ENCODE peak calls at places on chromosomes 6 and 20, in four cellular contexts. One of them, this sample, is unnamed.

GRCh38 chr6:138973481-138974140 is 14.4 kb downstream of the REPS1 start:
- DNase-seq in endodermal cell: no peak
- DNase-seq in AG04449: no peak
- DNase-seq in left ventricle myocardium inferior: no peak
- DNase-seq in this sample: peak

GRCh38 chr6:44053760-44054556 is 73.3 kb downstream of the MRPL14 start:
- DNase-seq in AG04449: no peak
- DNase-seq in left ventricle myocardium inferior: no peak
- DNase-seq in endodermal cell: peak
- DNase-seq in this sample: peak

GRCh38 chr6:135096403-135097130 is 41.9 kb upstream of the HBS1L start:
- DNase-seq in left ventricle myocardium inferior: no peak
- DNase-seq in AG04449: no peak
- DNase-seq in endodermal cell: no peak
- DNase-seq in this sample: no peak

GRCh38 chr6:140744648-140745320 is 1370.3 kb upstream of the CITED2 start:
- DNase-seq in AG04449: no peak
- DNase-seq in endodermal cell: no peak
- DNase-seq in left ventricle myocardium inferior: no peak
- DNase-seq in this sample: peak

GRCh38 chr6:108946695-108947094 is 98.5 kb downstream of the ARMC2 start:
- DNase-seq in endodermal cell: no peak
- DNase-seq in left ventricle myocardium inferior: no peak
- DNase-seq in AG04449: no peak
- DNase-seq in this sample: peak

GRCh38 chr6:137863126-137863996 is 3.7 kb upstream of the TNFAIP3 start:
- DNase-seq in AG04449: no peak
- DNase-seq in endodermal cell: no peak
- DNase-seq in left ventricle myocardium inferior: no peak
- DNase-seq in this sample: no peak

GRCh38 chr6:32622545-32623401 is 14.4 kb upstream of the HLA-DQA1 start:
- DNase-seq in AG04449: no peak
- DNase-seq in endodermal cell: peak
- DNase-seq in left ventricle myocardium inferior: no peak
- DNase-seq in this sample: peak

GRCh38 chr20:59004763-59005522 is 2.1 kb downstream of the CTSZ start:
- DNase-seq in left ventricle myocardium inferior: peak
- DNase-seq in AG04449: no peak
- DNase-seq in endodermal cell: peak
- DNase-seq in this sample: no peak

GRCh38 chr6:133248241-133249001 is 7.3 kb downstream of the EYA4 start:
- DNase-seq in AG04449: no peak
- DNase-seq in left ventricle myocardium inferior: no peak
- DNase-seq in endodermal cell: no peak
- DNase-seq in this sample: no peak

GRCh38 chr6:157239148-157239547 is 84.2 kb downstream of the TMEM242 start:
- DNase-seq in AG04449: no peak
- DNase-seq in left ventricle myocardium inferior: no peak
- DNase-seq in endodermal cell: no peak
- DNase-seq in this sample: no peak

GRCh38 chr6:80535914-80536565 is 429.6 kb downstream of the BCKDHB start:
- DNase-seq in left ventricle myocardium inferior: no peak
- DNase-seq in AG04449: no peak
- DNase-seq in endodermal cell: no peak
- DNase-seq in this sample: peak

GRCh38 chr6:2783188-2783957 is 18.2 kb downstream of the WRNIP1 start:
- DNase-seq in left ventricle myocardium inferior: no peak
- DNase-seq in endodermal cell: peak
- DNase-seq in AG04449: no peak
- DNase-seq in this sample: no peak

GRCh38 chr6:20141931-20142330 is 70.3 kb downstream of the MBOAT1 start:
- DNase-seq in AG04449: no peak
- DNase-seq in endodermal cell: no peak
- DNase-seq in left ventricle myocardium inferior: no peak
- DNase-seq in this sample: no peak

GRCh38 chr6:111469543-111469942 is 13.5 kb downstream of the REV3L start:
- DNase-seq in AG04449: no peak
- DNase-seq in endodermal cell: peak
- DNase-seq in left ventricle myocardium inferior: no peak
- DNase-seq in this sample: no peak

GRCh38 chr6:133817460-133818047 is 71.4 kb upstream of the TCF21 start:
- DNase-seq in AG04449: no peak
- DNase-seq in endodermal cell: peak
- DNase-seq in left ventricle myocardium inferior: no peak
- DNase-seq in this sample: no peak

GRCh38 chr6:45703041-45703739 is 312.5 kb downstream of the CLIC5 start:
- DNase-seq in AG04449: no peak
- DNase-seq in left ventricle myocardium inferior: no peak
- DNase-seq in endodermal cell: no peak
- DNase-seq in this sample: peak

GRCh38 chr6:501891-502601 is 110.5 kb downstream of the IRF4 start:
- DNase-seq in AG04449: no peak
- DNase-seq in endodermal cell: no peak
- DNase-seq in left ventricle myocardium inferior: no peak
- DNase-seq in this sample: no peak

GRCh38 chr6:14634072-14634471 is 516.5 kb downstream of the CD83 start:
- DNase-seq in left ventricle myocardium inferior: no peak
- DNase-seq in endodermal cell: no peak
- DNase-seq in AG04449: no peak
- DNase-seq in this sample: no peak

GRCh38 chr20:887137-887536 is 29.0 kb downstream of the ANGPT4 start:
- DNase-seq in left ventricle myocardium inferior: no peak
- DNase-seq in AG04449: no peak
- DNase-seq in endodermal cell: no peak
- DNase-seq in this sample: no peak

GRCh38 chr6:134878136-134878535 is 71.8 kb downstream of the ALDH8A1 start:
- DNase-seq in AG04449: no peak
- DNase-seq in endodermal cell: no peak
- DNase-seq in left ventricle myocardium inferior: no peak
- DNase-seq in this sample: peak

GRCh38 chr6:151284012-151284411 is 44.2 kb downstream of the AKAP12 start:
- DNase-seq in AG04449: no peak
- DNase-seq in left ventricle myocardium inferior: no peak
- DNase-seq in endodermal cell: no peak
- DNase-seq in this sample: no peak

GRCh38 chr6:90015883-90016282 is 121.6 kb downstream of the GJA10 start:
- DNase-seq in endodermal cell: no peak
- DNase-seq in AG04449: no peak
- DNase-seq in left ventricle myocardium inferior: no peak
- DNase-seq in this sample: no peak
- TF ChIP-seq CTCF in endodermal cell: no peak
- TF ChIP-seq CTCF in AG04449: no peak
- TF ChIP-seq CTCF in left ventricle myocardium inferior: no peak
- TF ChIP-seq CTCF in this sample: no peak

DNA sequence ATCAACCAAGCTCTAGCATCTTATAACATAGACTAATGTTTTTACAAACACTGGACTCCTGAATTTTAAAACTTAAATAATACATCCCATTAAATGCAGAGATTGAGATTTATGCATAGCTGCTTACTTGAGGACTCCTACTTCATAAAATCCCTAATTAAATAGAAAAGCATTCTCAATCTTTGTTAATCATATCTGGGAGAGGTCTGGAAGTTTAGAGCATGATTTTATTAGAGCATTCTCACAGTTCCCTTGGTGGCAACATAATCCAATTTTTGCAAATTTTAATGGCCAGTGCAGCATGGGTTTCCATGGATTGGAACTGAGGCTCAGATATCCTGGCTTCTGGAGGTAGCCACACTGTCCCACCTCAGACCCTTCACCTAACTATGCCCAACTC is 19.5 kb downstream of the BTBD3 start:
- DNase-seq in left ventricle myocardium inferior: no peak
- DNase-seq in AG04449: no peak
- DNase-seq in endodermal cell: no peak
- DNase-seq in this sample: no peak
- H3K4me3 ChIP-seq in left ventricle myocardium inferior: no peak
- H3K4me3 ChIP-seq in AG04449: no peak
- H3K4me3 ChIP-seq in endodermal cell: no peak
- H3K4me3 ChIP-seq in this sample: no peak

DNA sequence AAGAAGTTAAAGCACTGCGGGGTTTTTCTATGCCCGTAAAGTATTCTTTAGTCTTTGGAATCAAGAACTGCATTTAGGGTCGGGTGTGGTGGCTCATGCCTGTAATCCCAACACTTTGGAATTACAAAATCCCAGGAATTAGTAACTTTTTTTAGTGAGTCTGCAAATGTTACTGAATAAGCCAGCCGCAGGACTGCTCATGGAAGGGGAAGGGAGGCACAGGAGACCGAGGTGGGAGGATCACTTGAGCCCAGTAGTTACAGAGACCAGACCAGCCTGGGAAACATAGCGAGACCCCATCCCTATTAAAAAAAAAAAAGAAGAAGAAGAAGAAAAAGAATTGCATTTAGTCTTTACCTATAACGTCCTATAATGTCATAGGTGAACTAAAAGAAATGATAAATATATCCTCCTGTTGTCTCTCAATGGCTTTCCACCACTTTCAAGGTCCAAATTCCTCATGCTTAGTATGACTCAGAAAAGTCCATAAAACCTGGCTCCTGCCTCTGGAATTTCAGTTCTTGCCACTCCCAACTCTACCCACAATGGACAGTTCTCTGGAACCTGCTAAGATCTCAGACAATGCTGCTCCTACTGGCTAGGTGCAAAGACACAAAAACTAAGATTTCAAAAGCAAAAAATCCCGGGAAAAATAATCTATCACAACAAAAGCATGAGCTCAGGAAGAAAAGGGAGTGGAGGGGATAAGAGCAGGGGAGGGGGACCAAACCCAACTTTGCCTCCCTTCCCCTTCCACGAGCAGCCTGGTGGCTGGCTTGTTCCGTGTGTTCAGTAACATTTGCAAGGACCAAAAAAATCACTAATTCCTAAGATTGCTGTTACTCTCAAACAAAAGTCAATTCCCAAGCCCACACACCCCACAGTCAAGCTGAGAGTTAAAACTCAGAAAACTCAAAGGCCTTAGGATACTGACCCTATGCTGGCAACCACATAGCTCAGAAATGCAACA is 39.0 kb downstream of the B4GALT5 start:
- DNase-seq in left ventricle myocardium inferior: no peak
- DNase-seq in endodermal cell: no peak
- DNase-seq in AG04449: no peak
- DNase-seq in this sample: peak
- TF ChIP-seq CTCF in left ventricle myocardium inferior: no peak
- TF ChIP-seq CTCF in endodermal cell: no peak
- TF ChIP-seq CTCF in AG04449: no peak
- TF ChIP-seq CTCF in this sample: peak

GRCh38 chr6:78954740-78955139 is 87.4 kb downstream of the IRAK1BP1 start:
- DNase-seq in endodermal cell: no peak
- DNase-seq in left ventricle myocardium inferior: no peak
- DNase-seq in AG04449: no peak
- DNase-seq in this sample: no peak
- H3K4me3 ChIP-seq in endodermal cell: no peak
- H3K4me3 ChIP-seq in left ventricle myocardium inferior: no peak
- H3K4me3 ChIP-seq in AG04449: no peak
- H3K4me3 ChIP-seq in this sample: no peak

GRCh38 chr6:47767102-47767501 is 14.7 kb upstream of the OPN5 start:
- DNase-seq in left ventricle myocardium inferior: no peak
- DNase-seq in endodermal cell: no peak
- DNase-seq in AG04449: no peak
- DNase-seq in this sample: no peak

GRCh38 chr6:47766445-47766844 is 15.4 kb upstream of the OPN5 start:
- DNase-seq in left ventricle myocardium inferior: no peak
- DNase-seq in endodermal cell: no peak
- DNase-seq in AG04449: no peak
- DNase-seq in this sample: no peak

GRCh38 chr6:47759364-47759763 is 22.5 kb upstream of the OPN5 start:
- DNase-seq in endodermal cell: no peak
- DNase-seq in AG04449: no peak
- DNase-seq in left ventricle myocardium inferior: no peak
- DNase-seq in this sample: no peak

GRCh38 chr6:47762502-47762901 is 19.3 kb upstream of the OPN5 start:
- DNase-seq in left ventricle myocardium inferior: no peak
- DNase-seq in AG04449: no peak
- DNase-seq in endodermal cell: no peak
- DNase-seq in this sample: no peak
- TF ChIP-seq CTCF in left ventricle myocardium inferior: no peak
- TF ChIP-seq CTCF in AG04449: no peak
- TF ChIP-seq CTCF in endodermal cell: no peak
- TF ChIP-seq CTCF in this sample: no peak

DNA sequence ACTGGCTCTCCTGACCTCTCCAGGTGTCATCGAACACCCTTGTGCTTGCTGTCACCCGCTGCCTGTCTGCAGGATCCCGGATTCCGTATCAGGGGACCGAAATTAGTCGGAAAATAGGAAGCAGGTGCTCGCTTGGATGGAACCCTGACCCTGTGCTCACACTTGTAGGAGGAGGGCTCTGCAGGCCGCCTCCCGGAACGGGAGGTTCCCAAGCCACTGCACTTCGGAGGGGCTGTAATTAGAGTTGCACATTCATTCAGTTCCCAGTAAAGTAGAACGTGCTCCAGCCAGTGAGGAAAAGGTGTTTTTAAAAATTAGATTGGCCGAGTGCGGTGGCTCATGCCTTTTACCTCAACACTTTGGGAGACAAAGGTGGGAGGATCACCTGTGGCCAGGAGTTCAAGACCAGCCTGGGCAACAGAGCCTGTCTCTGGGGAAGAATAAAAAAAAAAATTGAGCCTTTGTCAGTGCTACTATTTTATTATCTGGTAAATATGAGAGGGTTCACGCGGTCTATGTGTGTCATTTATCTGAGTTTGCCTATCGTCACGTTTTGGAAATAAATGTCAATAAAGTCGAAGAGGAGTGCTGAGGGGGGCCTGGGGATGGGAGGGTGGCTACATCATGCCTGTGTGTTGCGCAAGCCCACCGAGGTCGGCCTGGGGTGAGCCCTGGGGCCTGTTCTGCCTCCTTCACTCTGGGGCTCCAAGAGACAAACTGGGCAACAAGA is 1.5 kb upstream of the GMEB2 start:
- DNase-seq in endodermal cell: peak
- DNase-seq in AG04449: no peak
- DNase-seq in left ventricle myocardium inferior: no peak
- DNase-seq in this sample: peak
- H3K4me3 ChIP-seq in endodermal cell: peak
- H3K4me3 ChIP-seq in AG04449: peak
- H3K4me3 ChIP-seq in left ventricle myocardium inferior: peak
- H3K4me3 ChIP-seq in this sample: peak

DNA sequence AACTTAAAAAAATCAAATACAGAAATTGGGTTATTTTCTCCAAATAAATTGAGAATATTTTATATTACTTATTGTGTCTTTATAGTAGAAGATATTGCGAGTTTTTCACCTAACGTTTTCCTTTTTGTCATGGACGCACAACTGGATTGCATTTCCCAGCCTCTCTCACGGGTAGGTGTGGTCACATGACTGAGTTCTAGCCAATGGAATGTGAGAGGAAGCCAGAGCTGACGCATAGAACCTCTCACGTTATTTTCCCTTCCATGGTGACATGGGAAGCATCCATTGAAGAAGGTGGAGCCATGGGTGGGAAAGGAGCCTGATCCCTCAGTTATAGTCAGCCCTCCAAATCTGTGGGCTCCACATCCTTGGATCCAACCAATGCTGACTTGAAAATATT is 155.9 kb upstream of the UST start:
- DNase-seq in AG04449: no peak
- DNase-seq in endodermal cell: no peak
- DNase-seq in left ventricle myocardium inferior: no peak
- DNase-seq in this sample: no peak
- TF ChIP-seq CTCF in AG04449: no peak
- TF ChIP-seq CTCF in endodermal cell: no peak
- TF ChIP-seq CTCF in left ventricle myocardium inferior: no peak
- TF ChIP-seq CTCF in this sample: no peak

GRCh38 chr20:16752901-16753300 is 4.7 kb downstream of the OTOR start:
- DNase-seq in left ventricle myocardium inferior: no peak
- DNase-seq in AG04449: no peak
- DNase-seq in endodermal cell: no peak
- DNase-seq in this sample: no peak
- H3K4me3 ChIP-seq in left ventricle myocardium inferior: no peak
- H3K4me3 ChIP-seq in AG04449: no peak
- H3K4me3 ChIP-seq in endodermal cell: no peak
- H3K4me3 ChIP-seq in this sample: no peak

GRCh38 chr6:169328112-169328801 is 74.6 kb upstream of the THBS2 start:
- DNase-seq in endodermal cell: no peak
- DNase-seq in left ventricle myocardium inferior: no peak
- DNase-seq in AG04449: no peak
- DNase-seq in this sample: peak
- TF ChIP-seq CTCF in endodermal cell: no peak
- TF ChIP-seq CTCF in left ventricle myocardium inferior: no peak
- TF ChIP-seq CTCF in AG04449: no peak
- TF ChIP-seq CTCF in this sample: peak

This sample was measured in AG10803.